ENCODE peak calls at places on chromosomes 5 and 9, in five cellular contexts. S, E, N, R and D are unnamed samples.

GRCh38 chr9:138025908-138026307 is 148.3 kb downstream of the CACNA1B start:
- DNase-seq in S (no peak), E (no peak), N (no peak), R (no peak), D (no peak)

GRCh38 chr5:107295914-107296313 is 374.8 kb downstream of the EFNA5 start:
- DNase-seq in S (no peak), E (no peak), N (no peak), R (no peak), D (no peak)

GRCh38 chr5:41835625-41836024 is 34.6 kb downstream of the OXCT1 start:
- DNase-seq in S (peak; percentile 9), E (peak; percentile 79), N (peak; percentile 66), R (no peak), D (peak; percentile 95)

GRCh38 chr5:68367717-68368116 is 152.2 kb downstream of the PIK3R1 start:
- DNase-seq in S (no peak), E (no peak), N (no peak), R (no peak), D (no peak)

GRCh38 chr9:21096901-21097255 is 19.1 kb upstream of the IFNB1 start:
- DNase-seq in S (no peak), E (no peak), N (no peak), R (no peak), D (no peak)

GRCh38 chr5:181205735-181206401 is 872 bp upstream of the TRIM7 start:
- DNase-seq in S (no peak), E (peak; percentile 23), N (peak; percentile 45), R (no peak), D (no peak)

GRCh38 chr5:60522299-60522915 is 177.6 kb downstream of the DEPDC1B start:
- DNase-seq in S (peak; percentile 20), E (peak; percentile 65), N (peak; percentile 31), R (no peak), D (no peak)

GRCh38 chr9:2824564-2824963 is 19.3 kb downstream of the PUM3 start:
- DNase-seq in S (peak; percentile 24), E (no peak), N (no peak), R (no peak), D (no peak)

GRCh38 chr9:125177888-125178287 is 11.7 kb downstream of the PPP6C start:
- DNase-seq in S (no peak), E (no peak), N (no peak), R (no peak), D (no peak)

GRCh38 chr9:125172351-125172750 is 17.3 kb downstream of the PPP6C start:
- DNase-seq in S (no peak), E (no peak), N (no peak), R (no peak), D (peak; percentile 35)

GRCh38 chr9:125180876-125181275 is 8.7 kb downstream of the PPP6C start:
- DNase-seq in S (no peak), E (no peak), N (no peak), R (no peak), D (no peak)

GRCh38 chr9:125176632-125177031 is 13.0 kb downstream of the PPP6C start:
- DNase-seq in S (peak; percentile 30), E (no peak), N (no peak), R (peak; percentile 37), D (peak; percentile 64)
- H4K20me1 ChIP-seq in S (peaks cover 56% of the 10 kb centered on the region), E (peaks cover 68% of the 10 kb centered on the region), N (peaks cover 59% of the 10 kb centered on the region), R (no peaks in the 10 kb centered on the region), D (no peaks in the 10 kb centered on the region)

GRCh38 chr9:134652291-134653225 is 11.0 kb downstream of the COL5A1 start:
- DNase-seq in S (no peak), E (no peak), N (no peak), R (no peak), D (no peak)

GRCh38 chr9:134656334-134657034 is 14.9 kb downstream of the COL5A1 start:
- DNase-seq in S (no peak), E (no peak), N (no peak), R (no peak), D (peak; percentile 61)

GRCh38 chr9:134655591-134656333 is 14.2 kb downstream of the COL5A1 start:
- DNase-seq in S (no peak), E (no peak), N (no peak), R (no peak), D (no peak)

GRCh38 chr9:134653259-134654009 is 11.8 kb downstream of the COL5A1 start:
- DNase-seq in S (no peak), E (no peak), N (no peak), R (no peak), D (no peak)

DNA sequence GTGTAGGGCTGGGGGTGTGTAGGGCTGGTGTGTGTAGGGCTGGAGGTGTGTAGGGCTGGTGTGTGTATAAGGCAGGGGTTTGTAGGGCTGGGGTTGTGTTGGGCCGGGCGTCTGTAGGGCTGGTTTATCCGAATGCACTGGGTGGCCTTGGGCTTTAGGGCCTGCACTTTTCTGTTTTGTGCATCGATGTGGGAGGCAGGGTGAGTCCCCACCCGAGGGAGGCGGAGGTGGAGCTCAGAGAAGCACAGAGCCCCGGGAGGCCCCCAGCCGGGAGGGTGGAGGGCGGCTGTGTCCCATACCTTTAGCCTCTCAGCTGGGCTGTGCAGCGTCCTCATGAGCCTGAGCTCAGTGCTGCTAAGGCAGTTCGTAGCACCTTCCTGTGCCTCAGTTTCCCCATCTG is 13.5 kb downstream of the COL5A1 start:
- DNase-seq in S (no peak), E (no peak), N (no peak), R (no peak), D (no peak)
- H4K20me1 ChIP-seq in S (peaks cover 91% of the 10 kb centered on the region), E (peaks cover 93% of the 10 kb centered on the region), N (peaks cover 82% of the 10 kb centered on the region), R (no peaks in the 10 kb centered on the region), D (peaks cover 14% of the 10 kb centered on the region)

DNA sequence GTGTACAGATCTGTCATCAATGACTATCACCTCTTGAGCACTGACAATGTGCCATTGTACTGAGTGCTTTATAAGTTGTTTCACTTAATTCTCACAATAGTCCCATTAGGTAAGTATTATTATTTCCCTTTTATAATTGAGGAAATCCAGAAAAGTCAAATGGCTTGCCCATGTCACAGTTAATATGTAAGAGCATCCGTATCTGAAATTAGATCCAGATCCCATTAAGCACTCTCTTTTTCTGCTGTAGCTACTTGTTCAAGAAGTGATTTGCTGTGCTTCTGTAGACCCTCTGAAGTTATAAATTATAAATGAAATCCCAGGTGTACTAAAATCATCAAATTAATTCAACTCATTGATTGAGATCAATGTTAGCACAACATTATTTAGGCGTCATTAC is 94.7 kb downstream of the INIP start:
- DNase-seq in S (peak; percentile 19), E (no peak), N (no peak), R (no peak), D (no peak)
- H4K20me1 ChIP-seq in S (no peaks in the 10 kb centered on the region), E (no peaks in the 10 kb centered on the region), N (no peaks in the 10 kb centered on the region), R (no peaks in the 10 kb centered on the region), D (no peaks in the 10 kb centered on the region)

GRCh38 chr9:131651160-131651559 is 88.7 kb downstream of the RAPGEF1 start:
- DNase-seq in S (no peak), E (no peak), N (no peak), R (no peak), D (no peak)
- H4K20me1 ChIP-seq in S (peaks cover 15% of the 10 kb centered on the region), E (peaks cover 39% of the 10 kb centered on the region), N (peaks cover 4% of the 10 kb centered on the region), R (no peaks in the 10 kb centered on the region), D (no peaks in the 10 kb centered on the region)

GRCh38 chr5:115532517-115532916 is 12.1 kb downstream of the FEM1C start:
- DNase-seq in S (no peak), E (no peak), N (no peak), R (no peak), D (no peak)
- H4K20me1 ChIP-seq in S (peaks cover 74% of the 10 kb centered on the region), E (peaks cover 70% of the 10 kb centered on the region), N (peaks cover 74% of the 10 kb centered on the region), R (no peaks in the 10 kb centered on the region), D (peaks cover 17% of the 10 kb centered on the region)